ENCODE peak calls at places on chromosomes 2 and 18, in six cellular contexts. H, M, Z, N, W and P are unnamed samples.

GRCh38 chr18:57951999-57952774 is 91.8 kb upstream of the NEDD4L start:
- DNase-seq in H (no peak), M (no peak), Z (no peak), N (no peak), W (no peak), P (no peak)

GRCh38 chr18:25038261-25038660 is 313.7 kb downstream of the ZNF521 start:
- DNase-seq in H (no peak), M (no peak), Z (no peak), N (no peak), W (no peak), P (no peak)

GRCh38 chr2:23614701-23615100 is 229.7 kb downstream of the KLHL29 start:
- DNase-seq in H (no peak), M (no peak), Z (no peak), N (no peak), W (no peak), P (no peak)

GRCh38 chr2:121570036-121570664 is 39.5 kb downstream of the RNU4ATAC start:
- DNase-seq in H (no peak), M (no peak), Z (no peak), N (no peak), W (no peak), P (no peak)

GRCh38 chr2:241036397-241036963 is 38.1 kb downstream of the SNED1 start:
- DNase-seq in H (no peak), M (peak), Z (peak), N (peak), W (peak), P (peak)

GRCh38 chr2:142545036-142545435 is 332.4 kb upstream of the KYNU start:
- DNase-seq in H (no peak), M (no peak), Z (no peak), N (no peak), W (no peak), P (no peak)

GRCh38 chr2:73075477-73076373 is 4.2 kb upstream of the SFXN5 start:
- DNase-seq in H (no peak), M (no peak), Z (no peak), N (no peak), W (no peak), P (no peak)

GRCh38 chr18:68763082-68763481 is 34.8 kb upstream of the CCDC102B start:
- DNase-seq in H (no peak), M (no peak), Z (no peak), N (no peak), W (no peak), P (no peak)

GRCh38 chr2:173589604-173590277 is 235.1 kb downstream of the CDCA7 start:
- DNase-seq in H (no peak), M (no peak), Z (no peak), N (no peak), W (no peak), P (no peak)

GRCh38 chr18:57789759-57790158 is 13.4 kb downstream of the ATP8B1 start:
- DNase-seq in H (no peak), M (no peak), Z (no peak), N (no peak), W (no peak), P (no peak)

GRCh38 chr2:18171191-18172139 is 293.0 kb downstream of the KCNS3 start:
- DNase-seq in H (no peak), M (no peak), Z (no peak), N (no peak), W (no peak), P (no peak)

GRCh38 chr2:70986499-70987189 is 8.0 kb downstream of the TEX261 start:
- DNase-seq in H (no peak), M (peak), Z (no peak), N (no peak), W (no peak), P (no peak)
- TF ChIP-seq TAF1 in H (no peak), M (no peak), Z (no peak), N (no peak), W (no peak), P (no peak)

DNA sequence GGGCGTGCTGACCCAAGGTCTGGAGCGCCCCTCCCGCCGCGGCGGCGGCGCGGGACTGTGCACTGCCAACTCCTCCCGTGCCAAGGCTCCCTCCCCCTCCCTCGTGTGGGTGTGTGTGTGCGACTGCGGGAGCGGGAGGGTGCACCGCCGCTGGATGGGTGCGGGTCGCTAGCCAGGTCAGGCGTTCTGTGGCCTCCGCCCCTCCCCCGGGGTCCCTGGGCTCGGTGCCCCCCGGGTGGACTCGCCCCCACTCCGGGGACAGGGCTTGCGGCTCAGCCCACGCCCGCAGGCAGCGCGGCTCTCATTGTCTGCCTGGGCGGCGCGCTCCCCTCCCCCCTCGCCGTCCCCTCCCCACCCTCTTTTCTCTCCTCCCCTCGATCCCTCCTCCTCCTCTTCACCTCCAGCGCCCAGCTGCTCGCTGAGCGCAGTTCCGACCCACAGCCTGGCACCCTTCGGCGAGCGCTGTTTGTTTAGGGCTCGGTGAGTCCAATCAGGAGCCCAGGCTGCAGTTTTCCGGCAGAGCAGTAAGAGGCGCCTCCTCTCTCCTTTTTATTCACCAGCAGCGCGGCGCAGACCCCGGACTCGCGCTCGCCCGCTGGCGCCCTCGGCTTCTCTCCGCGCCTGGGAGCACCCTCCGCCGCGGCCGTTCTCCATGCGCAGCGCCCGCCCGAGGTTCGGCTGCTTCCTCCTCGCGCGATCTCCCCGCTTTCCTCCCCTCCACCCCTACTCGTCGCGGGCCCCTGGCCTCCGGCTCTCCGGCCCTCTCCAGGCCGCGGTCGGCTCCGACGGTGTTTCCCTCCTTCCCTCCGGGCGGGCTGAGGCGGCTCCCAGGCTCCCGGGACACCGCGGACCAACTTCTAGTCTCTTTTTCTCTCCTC is at the start of gene GATA6:
- DNase-seq in H (peak), M (peak), Z (peak), N (peak), W (no peak), P (peak)
- TF ChIP-seq POLR2A in H (no peak), M (no peak), Z (no peak), N (peak), W (no peak), P (no peak)

GRCh38 chr2:36811071-36811470 is 114.6 kb downstream of the VIT start:
- DNase-seq in H (no peak), M (no peak), Z (no peak), N (no peak), W (no peak), P (no peak)

GRCh38 chr2:36807223-36807886 is 110.8 kb downstream of the VIT start:
- DNase-seq in H (no peak), M (peak), Z (no peak), N (no peak), W (no peak), P (no peak)

GRCh38 chr2:36808386-36808785 is 111.9 kb downstream of the VIT start:
- DNase-seq in H (no peak), M (no peak), Z (no peak), N (no peak), W (no peak), P (no peak)

GRCh38 chr2:36812196-36812595 is 115.7 kb downstream of the VIT start:
- DNase-seq in H (peak), M (peak), Z (no peak), N (peak), W (no peak), P (no peak)

DNA sequence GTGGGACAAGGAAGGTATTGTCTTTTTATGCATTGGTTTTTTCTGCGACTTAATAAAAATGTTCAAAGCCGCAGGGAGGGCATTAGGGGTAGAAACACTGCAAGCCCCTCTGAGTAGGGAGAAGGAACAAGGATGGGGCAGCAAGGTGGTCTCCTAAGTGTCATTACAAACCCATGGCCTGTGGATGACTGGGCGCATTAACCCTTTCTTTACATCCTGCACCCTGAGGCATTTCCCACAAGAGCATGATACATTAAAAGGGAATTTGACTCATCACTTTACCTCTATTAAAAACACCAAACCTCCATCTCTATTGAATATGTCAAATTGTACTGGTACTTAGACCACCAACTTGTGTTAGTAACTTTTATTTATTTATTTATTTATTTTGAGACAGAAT is 112.5 kb downstream of the VIT start:
- DNase-seq in H (no peak), M (no peak), Z (no peak), N (no peak), W (no peak), P (no peak)
- TF ChIP-seq TAF1 in H (no peak), M (no peak), Z (no peak), N (no peak), W (no peak), P (no peak)

GRCh38 chr18:3248670-3249359 is 1.2 kb downstream of the MYL12A start:
- DNase-seq in H (no peak), M (peak), Z (no peak), N (peak), W (no peak), P (no peak)
- TF ChIP-seq POLR2A in H (no peak), M (no peak), Z (peak), N (no peak), W (no peak), P (peak)

GRCh38 chr18:63604791-63605567 is 17.8 kb downstream of the SERPINB13 start:
- DNase-seq in H (no peak), M (no peak), Z (no peak), N (no peak), W (no peak), P (no peak)

GRCh38 chr18:63603772-63604171 is 16.6 kb downstream of the SERPINB13 start:
- DNase-seq in H (no peak), M (no peak), Z (peak), N (no peak), W (peak), P (peak)

DNA sequence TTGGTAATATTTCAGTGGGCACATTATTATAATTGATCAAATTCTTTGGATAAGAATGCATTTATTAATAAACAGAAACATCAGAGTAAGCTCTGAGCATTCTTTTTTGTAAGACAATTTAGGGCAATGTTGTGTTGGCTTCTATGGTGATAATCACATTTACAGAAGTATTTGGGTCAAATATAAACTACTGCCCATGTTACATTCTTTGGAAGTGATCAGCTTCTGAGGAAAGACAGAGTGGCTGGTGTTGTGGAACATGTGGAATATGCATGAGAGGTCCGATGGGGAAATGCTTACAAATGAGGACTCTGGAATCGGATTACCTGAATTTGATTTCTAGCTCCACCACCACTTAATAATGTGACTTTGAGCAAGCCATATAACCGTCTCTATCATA is 19.4 kb downstream of the SERPINB13 start:
- DNase-seq in H (no peak), M (no peak), Z (no peak), N (no peak), W (no peak), P (no peak)
- TF ChIP-seq TAF1 in H (no peak), M (no peak), Z (no peak), N (no peak), W (no peak), P (no peak)

GRCh38 chr2:227471924-227472264 is at the start of gene AGFG1:
- DNase-seq in H (no peak), M (peak), Z (peak), N (peak), W (no peak), P (peak)
- TF ChIP-seq POLR2A in H (peak), M (peak), Z (no peak), N (peak), W (peak), P (peak)